ENCODE peak calls at places on chromosome 7, in six cellular contexts. J is heart right ventricle, L is AG04450, Q is H9, N is thoracic aorta, U is left ventricle myocardium inferior. S is an unnamed sample.

GRCh38 chr7:35379481-35379880 is 125.6 kb upstream of the TBX20 start:
- DNase-seq in J (peak; percentile 41), L (no peak), Q (no peak), N (no peak), U (no peak), S (no peak)

GRCh38 chr7:105268511-105269392 is 120.0 kb downstream of the SRPK2 start:
- DNase-seq in J (peak; percentile 30), L (peak; percentile 15), Q (no peak), N (no peak), U (no peak), S (no peak)

GRCh38 chr7:150368884-150369739 is 490 bp downstream of the REPIN1 start:
- DNase-seq in J (peak; percentile 85), L (no peak), Q (peak; percentile 89), N (no peak), U (peak; percentile 71), S (peak; percentile 75)

GRCh38 chr7:116212859-116213258 is 2.5 kb downstream of the TES start:
- DNase-seq in J (no peak), L (no peak), Q (no peak), N (no peak), U (no peak), S (no peak)

GRCh38 chr7:41164440-41164839 is 538.5 kb downstream of the INHBA start:
- DNase-seq in J (no peak), L (no peak), Q (no peak), N (no peak), U (no peak), S (no peak)

GRCh38 chr7:79244482-79244881 is 209.0 kb downstream of the MAGI2 start:
- DNase-seq in J (no peak), L (no peak), Q (no peak), N (no peak), U (no peak), S (no peak)

GRCh38 chr7:405489-406211 is 114.0 kb downstream of the PDGFA start:
- DNase-seq in J (no peak), L (no peak), Q (peak; percentile 40), N (no peak), U (peak; percentile 10), S (peak; percentile 27)

GRCh38 chr7:100602889-100603696 is 930 bp downstream of the PCOLCE start:
- DNase-seq in J (peak; percentile 72), L (no peak), Q (peak; percentile 92), N (no peak), U (peak; percentile 84), S (no peak)

GRCh38 chr7:98701372-98701771 is 84.3 kb downstream of the NPTX2 start:
- DNase-seq in J (no peak), L (no peak), Q (no peak), N (no peak), U (no peak), S (no peak)

GRCh38 chr7:106947244-106947728 is 82.2 kb downstream of the PIK3CG start:
- DNase-seq in J (peak; percentile 56), L (peak; percentile 69), Q (peak; percentile 79), N (no peak), U (no peak), S (no peak)

GRCh38 chr7:5699951-5700384 is 81.5 kb downstream of the RNF216 start:
- DNase-seq in J (no peak), L (no peak), Q (no peak), N (no peak), U (no peak), S (no peak)

GRCh38 chr7:2106506-2106905 is 126.2 kb downstream of the MAD1L1 start:
- DNase-seq in J (no peak), L (no peak), Q (no peak), N (no peak), U (no peak), S (no peak)

GRCh38 chr7:122311280-122311679 is 6.7 kb upstream of the FEZF1 start:
- DNase-seq in J (no peak), L (no peak), Q (peak; percentile 64), N (no peak), U (no peak), S (no peak)

GRCh38 chr7:137847418-137848050 is 760 bp upstream of the DGKI start:
- DNase-seq in J (no peak), L (no peak), Q (peak; percentile 50), N (no peak), U (no peak), S (no peak)

GRCh38 chr7:14806886-14807285 is 95.7 kb downstream of the DGKB start:
- DNase-seq in J (no peak), L (peak; percentile 3), Q (no peak), N (no peak), U (no peak), S (no peak)

GRCh38 chr7:116395125-116395791 is 104.3 kb upstream of the CAV2 start:
- DNase-seq in J (no peak), L (peak; percentile 66), Q (no peak), N (no peak), U (no peak), S (no peak)

GRCh38 chr7:106346678-106347217 is 62.0 kb upstream of the NAMPT start:
- DNase-seq in J (no peak), L (peak; percentile 63), Q (no peak), N (no peak), U (no peak), S (no peak)

GRCh38 chr7:131289051-131289450 is 38.6 kb upstream of the MKLN1 start:
- DNase-seq in J (no peak), L (no peak), Q (no peak), N (no peak), U (no peak), S (no peak)

GRCh38 chr7:102106625-102107024 is 180.0 kb upstream of the SH2B2 start:
- DNase-seq in J (no peak), L (no peak), Q (no peak), N (no peak), U (no peak), S (no peak)

GRCh38 chr7:104791065-104791464 is 222.9 kb upstream of the KMT2E start:
- DNase-seq in J (no peak), L (no peak), Q (no peak), N (no peak), U (no peak), S (no peak)

GRCh38 chr7:17942231-17942630 is 1.9 kb upstream of the SNX13 start:
- DNase-seq in J (no peak), L (no peak), Q (no peak), N (no peak), U (no peak), S (no peak)

GRCh38 chr7:26549281-26549943 is 257.8 kb downstream of the SNX10 start:
- DNase-seq in J (peak; percentile 14), L (no peak), Q (no peak), N (no peak), U (no peak), S (no peak)

GRCh38 chr7:30656611-30657010 is 25.6 kb downstream of the CRHR2 start:
- DNase-seq in J (no peak), L (no peak), Q (no peak), N (no peak), U (no peak), S (no peak)

GRCh38 chr7:101507791-101508252 is 121.3 kb downstream of the MYL10 start:
- DNase-seq in J (no peak), L (no peak), Q (peak; percentile 80), N (no peak), U (no peak), S (no peak)

GRCh38 chr7:131325179-131325840 is 2.4 kb upstream of the MKLN1 start:
- DNase-seq in J (no peak), L (no peak), Q (no peak), N (no peak), U (no peak), S (no peak)

GRCh38 chr7:79236352-79237028 is 217.0 kb downstream of the MAGI2 start:
- DNase-seq in J (no peak), L (no peak), Q (no peak), N (no peak), U (no peak), S (no peak)

GRCh38 chr7:67564978-67565377 is 568.3 kb downstream of the TYW1 start:
- DNase-seq in J (no peak), L (no peak), Q (no peak), N (no peak), U (no peak), S (no peak)

DNA sequence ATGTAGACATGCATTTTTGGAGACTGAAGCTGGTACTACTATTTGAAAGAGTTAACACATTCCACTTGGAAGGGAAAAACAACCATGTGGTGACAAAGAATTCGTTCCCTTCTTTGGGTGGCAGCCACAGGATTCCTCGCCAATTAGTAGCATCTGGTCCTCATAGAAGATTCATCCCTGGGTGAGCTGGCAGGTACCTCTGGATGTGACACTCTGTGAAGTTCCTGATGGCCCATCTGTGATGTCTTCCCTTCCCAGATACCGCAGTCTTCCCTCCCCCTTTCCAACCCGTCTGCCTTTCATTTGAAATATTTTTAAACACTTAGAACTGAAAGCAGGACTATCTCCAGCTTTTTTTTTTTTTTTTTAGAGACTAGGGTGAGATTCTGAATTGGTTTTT is 569.5 kb downstream of the TYW1 start:
- DNase-seq in J (no peak), L (no peak), Q (no peak), N (no peak), U (no peak), S (no peak)
- H3K9me3 ChIP-seq in J (no peaks in the 10 kb centered on the region), L (peaks cover 29% of the 10 kb centered on the region), Q (no peaks in the 10 kb centered on the region), N (no peaks in the 10 kb centered on the region), U (no peaks in the 10 kb centered on the region), S (no peaks in the 10 kb centered on the region)

DNA sequence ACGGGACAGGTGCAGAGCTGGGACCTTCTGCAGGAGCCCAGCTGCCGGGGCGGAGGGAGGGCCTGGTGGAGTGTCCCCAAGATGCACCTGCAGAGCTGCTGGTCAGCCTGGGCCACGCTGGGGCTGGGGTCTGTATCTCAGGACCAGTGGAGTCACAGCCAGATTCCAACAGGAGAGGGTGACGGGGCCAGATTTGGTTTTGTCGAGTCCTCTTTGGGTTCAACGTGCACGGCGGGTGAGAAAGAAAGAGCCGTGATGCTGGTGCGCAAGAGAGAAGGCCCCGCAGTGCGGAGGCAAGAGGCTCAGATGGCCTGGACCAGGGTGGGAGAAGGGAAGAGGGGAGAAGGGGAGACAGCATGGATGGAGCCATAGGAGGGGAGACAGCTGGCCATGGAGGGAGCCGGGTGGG is 462.9 kb downstream of the PTPRN2 start:
- DNase-seq in J (no peak), L (no peak), Q (no peak), N (no peak), U (no peak), S (no peak)
- H3K9me3 ChIP-seq in J (peaks cover 5% of the 10 kb centered on the region), L (peaks cover 84% of the 10 kb centered on the region), Q (no peaks in the 10 kb centered on the region), N (no peaks in the 10 kb centered on the region), U (peaks cover 13% of the 10 kb centered on the region), S (no peaks in the 10 kb centered on the region)

GRCh38 chr7:72213769-72214168 is 198.4 kb downstream of the CALN1 start:
- DNase-seq in J (no peak), L (no peak), Q (no peak), N (no peak), U (no peak), S (no peak)

GRCh38 chr7:72213081-72213480 is 199.1 kb downstream of the CALN1 start:
- DNase-seq in J (no peak), L (no peak), Q (no peak), N (no peak), U (no peak), S (no peak)

GRCh38 chr7:72211175-72211574 is 201.0 kb downstream of the CALN1 start:
- DNase-seq in J (no peak), L (no peak), Q (no peak), N (no peak), U (no peak), S (no peak)

GRCh38 chr7:72219500-72219899 is 192.6 kb downstream of the CALN1 start:
- DNase-seq in J (no peak), L (no peak), Q (no peak), N (no peak), U (no peak), S (no peak)

GRCh38 chr7:72217151-72217550 is 195.0 kb downstream of the CALN1 start:
- DNase-seq in J (no peak), L (no peak), Q (no peak), N (no peak), U (no peak), S (no peak)
- H3K9me3 ChIP-seq in J (peaks cover 6% of the 10 kb centered on the region), L (peaks cover 55% of the 10 kb centered on the region), Q (no peaks in the 10 kb centered on the region), N (no peaks in the 10 kb centered on the region), U (no peaks in the 10 kb centered on the region), S (no peaks in the 10 kb centered on the region)

GRCh38 chr7:64638822-64639221 is 27.1 kb upstream of the ZNF107 start:
- DNase-seq in J (no peak), L (no peak), Q (no peak), N (no peak), U (no peak), S (no peak)
- H3K9me3 ChIP-seq in J (no peaks in the 10 kb centered on the region), L (peaks cover 4% of the 10 kb centered on the region), Q (peaks cover 100% of the 10 kb centered on the region), N (no peaks in the 10 kb centered on the region), U (no peaks in the 10 kb centered on the region), S (no peaks in the 10 kb centered on the region)